ENCODE peak calls at places on chromosomes 12 and 14, in four cellular contexts. One of them, this sample, is unnamed.

GRCh38 chr12:38149395-38150073 is 167.0 kb upstream of the ALG10B start:
- DNase-seq in K562: no peak
- DNase-seq in GM12878: no peak
- DNase-seq in SK-N-SH: no peak
- DNase-seq in this sample: no peak

GRCh38 chr12:94717112-94717511 is 66.8 kb upstream of the TMCC3 start:
- DNase-seq in K562: no peak
- DNase-seq in GM12878: no peak
- DNase-seq in SK-N-SH: no peak
- DNase-seq in this sample: no peak

GRCh38 chr14:89327771-89328212 is 89.2 kb downstream of the FOXN3 start:
- DNase-seq in K562: no peak
- DNase-seq in GM12878: no peak
- DNase-seq in SK-N-SH: no peak
- DNase-seq in this sample: no peak

GRCh38 chr14:102314242-102315011 is 5.1 kb upstream of the ZNF839 start:
- DNase-seq in K562: peak; percentile 73
- DNase-seq in GM12878: no peak
- DNase-seq in SK-N-SH: peak; percentile 89
- DNase-seq in this sample: peak; percentile 88

GRCh38 chr14:61813101-61813596 is 50.9 kb downstream of the SNAPC1 start:
- DNase-seq in K562: no peak
- DNase-seq in GM12878: no peak
- DNase-seq in SK-N-SH: peak; percentile 73
- DNase-seq in this sample: no peak

GRCh38 chr12:4562034-4562657 is at the start of gene DYRK4:
- DNase-seq in K562: peak; percentile 77
- DNase-seq in GM12878: no peak
- DNase-seq in SK-N-SH: peak; percentile 80
- DNase-seq in this sample: peak; percentile 93

GRCh38 chr14:20469890-20470858 is 968 bp downstream of the PNP start:
- DNase-seq in K562: no peak
- DNase-seq in GM12878: no peak
- DNase-seq in SK-N-SH: peak; percentile 24
- DNase-seq in this sample: peak; percentile 64

GRCh38 chr12:104181313-104181712 is 34.3 kb upstream of the TXNRD1 start:
- DNase-seq in K562: no peak
- DNase-seq in GM12878: no peak
- DNase-seq in SK-N-SH: no peak
- DNase-seq in this sample: no peak

GRCh38 chr12:47123730-47124129 is 44.0 kb upstream of the AMIGO2 start:
- DNase-seq in K562: no peak
- DNase-seq in GM12878: no peak
- DNase-seq in SK-N-SH: no peak
- DNase-seq in this sample: no peak

GRCh38 chr12:110262442-110263388 is 18.3 kb upstream of the ATP2A2 start:
- DNase-seq in K562: no peak
- DNase-seq in GM12878: no peak
- DNase-seq in SK-N-SH: no peak
- DNase-seq in this sample: no peak

GRCh38 chr14:58659846-58660245 is 22.1 kb downstream of the DACT1 start:
- DNase-seq in K562: no peak
- DNase-seq in GM12878: no peak
- DNase-seq in SK-N-SH: no peak
- DNase-seq in this sample: no peak

GRCh38 chr14:100285021-100285912 is 21.0 kb downstream of the SLC25A29 start:
- DNase-seq in K562: peak; percentile 94
- DNase-seq in GM12878: no peak
- DNase-seq in SK-N-SH: peak; percentile 99
- DNase-seq in this sample: no peak

GRCh38 chr12:100295764-100296555 is 29.0 kb downstream of the SCYL2 start:
- DNase-seq in K562: no peak
- DNase-seq in GM12878: no peak
- DNase-seq in SK-N-SH: no peak
- DNase-seq in this sample: no peak

GRCh38 chr12:125140239-125140917 is 75.1 kb downstream of the AACS start:
- DNase-seq in K562: no peak
- DNase-seq in GM12878: no peak
- DNase-seq in SK-N-SH: no peak
- DNase-seq in this sample: no peak

GRCh38 chr14:28542040-28542439 is 224.5 kb upstream of the FOXG1 start:
- DNase-seq in K562: no peak
- DNase-seq in GM12878: no peak
- DNase-seq in SK-N-SH: no peak
- DNase-seq in this sample: no peak

GRCh38 chr12:52439420-52439819 is 5.2 kb upstream of the KRT75 start:
- DNase-seq in K562: no peak
- DNase-seq in GM12878: no peak
- DNase-seq in SK-N-SH: no peak
- DNase-seq in this sample: no peak

GRCh38 chr14:78902010-78902623 is 731.9 kb downstream of the NRXN3 start:
- DNase-seq in K562: peak; percentile 5
- DNase-seq in GM12878: no peak
- DNase-seq in SK-N-SH: peak; percentile 7
- DNase-seq in this sample: peak; percentile 63

GRCh38 chr12:124556896-124557501 is 10.4 kb downstream of the NCOR2 start:
- DNase-seq in K562: no peak
- DNase-seq in GM12878: no peak
- DNase-seq in SK-N-SH: peak; percentile 69
- DNase-seq in this sample: no peak

GRCh38 chr12:52260351-52261210 is 13.9 kb upstream of the KRT86 start:
- DNase-seq in K562: no peak
- DNase-seq in GM12878: no peak
- DNase-seq in SK-N-SH: no peak
- DNase-seq in this sample: no peak

GRCh38 chr14:30355431-30355913 is 203.5 kb upstream of the G2E3 start:
- DNase-seq in K562: no peak
- DNase-seq in GM12878: peak; percentile 71
- DNase-seq in SK-N-SH: no peak
- DNase-seq in this sample: no peak

GRCh38 chr12:80553316-80553715 is 109.3 kb downstream of the PTPRQ start:
- DNase-seq in K562: no peak
- DNase-seq in GM12878: no peak
- DNase-seq in SK-N-SH: no peak
- DNase-seq in this sample: no peak

GRCh38 chr12:124605150-124605549 is 37.7 kb upstream of the NCOR2 start:
- DNase-seq in K562: peak; percentile 77
- DNase-seq in GM12878: no peak
- DNase-seq in SK-N-SH: no peak
- DNase-seq in this sample: no peak

GRCh38 chr14:61121293-61121897 is 140.3 kb downstream of the SLC38A6 start:
- DNase-seq in K562: no peak
- DNase-seq in GM12878: no peak
- DNase-seq in SK-N-SH: no peak
- DNase-seq in this sample: no peak

GRCh38 chr12:124916370-124917134 is 2.1 kb upstream of the UBC start:
- DNase-seq in K562: no peak
- DNase-seq in GM12878: no peak
- DNase-seq in SK-N-SH: no peak
- DNase-seq in this sample: no peak

GRCh38 chr12:48979602-48980388 is 1.7 kb downstream of the WNT1 start:
- DNase-seq in K562: no peak
- DNase-seq in GM12878: no peak
- DNase-seq in SK-N-SH: no peak
- DNase-seq in this sample: no peak

GRCh38 chr12:24839268-24839791 is 109.6 kb downstream of the BCAT1 start:
- DNase-seq in K562: no peak
- DNase-seq in GM12878: peak; percentile 99
- DNase-seq in SK-N-SH: no peak
- DNase-seq in this sample: no peak

GRCh38 chr12:44313188-44313587 is 477.3 kb downstream of the TMEM117 start:
- DNase-seq in K562: no peak
- DNase-seq in GM12878: no peak
- DNase-seq in SK-N-SH: no peak
- DNase-seq in this sample: no peak

GRCh38 chr12:95763809-95764253 is 26.7 kb downstream of the NTN4 start:
- DNase-seq in K562: no peak
- DNase-seq in GM12878: no peak
- DNase-seq in SK-N-SH: no peak
- DNase-seq in this sample: no peak

GRCh38 chr12:85310456-85311076 is 30.5 kb downstream of the ALX1 start:
- DNase-seq in K562: no peak
- DNase-seq in GM12878: no peak
- DNase-seq in SK-N-SH: no peak
- DNase-seq in this sample: no peak

GRCh38 chr12:11698729-11699128 is 49.3 kb downstream of the ETV6 start:
- DNase-seq in K562: no peak
- DNase-seq in GM12878: no peak
- DNase-seq in SK-N-SH: no peak
- DNase-seq in this sample: no peak

GRCh38 chr12:81021834-81022233 is 56.0 kb upstream of the ACSS3 start:
- DNase-seq in K562: no peak
- DNase-seq in GM12878: no peak
- DNase-seq in SK-N-SH: no peak
- DNase-seq in this sample: no peak

GRCh38 chr14:77125275-77126073 is 16.1 kb downstream of the ZDHHC22 start:
- DNase-seq in K562: no peak
- DNase-seq in GM12878: no peak
- DNase-seq in SK-N-SH: peak; percentile 52
- DNase-seq in this sample: no peak

GRCh38 chr14:70123796-70124195 is 65.0 kb downstream of the SLC8A3 start:
- DNase-seq in K562: no peak
- DNase-seq in GM12878: no peak
- DNase-seq in SK-N-SH: no peak
- DNase-seq in this sample: no peak

GRCh38 chr14:70130498-70130897 is 58.3 kb downstream of the SLC8A3 start:
- DNase-seq in K562: no peak
- DNase-seq in GM12878: no peak
- DNase-seq in SK-N-SH: no peak
- DNase-seq in this sample: no peak

GRCh38 chr14:70121521-70121920 is 67.2 kb downstream of the SLC8A3 start:
- DNase-seq in K562: no peak
- DNase-seq in GM12878: no peak
- DNase-seq in SK-N-SH: no peak
- DNase-seq in this sample: peak; percentile 54

GRCh38 chr14:70127186-70127585 is 61.6 kb downstream of the SLC8A3 start:
- DNase-seq in K562: no peak
- DNase-seq in GM12878: no peak
- DNase-seq in SK-N-SH: no peak
- DNase-seq in this sample: no peak
- TF ChIP-seq NRF1 in K562: no peak
- TF ChIP-seq NRF1 in GM12878: no peak
- TF ChIP-seq NRF1 in SK-N-SH: no peak
- TF ChIP-seq NRF1 in this sample: no peak

DNA sequence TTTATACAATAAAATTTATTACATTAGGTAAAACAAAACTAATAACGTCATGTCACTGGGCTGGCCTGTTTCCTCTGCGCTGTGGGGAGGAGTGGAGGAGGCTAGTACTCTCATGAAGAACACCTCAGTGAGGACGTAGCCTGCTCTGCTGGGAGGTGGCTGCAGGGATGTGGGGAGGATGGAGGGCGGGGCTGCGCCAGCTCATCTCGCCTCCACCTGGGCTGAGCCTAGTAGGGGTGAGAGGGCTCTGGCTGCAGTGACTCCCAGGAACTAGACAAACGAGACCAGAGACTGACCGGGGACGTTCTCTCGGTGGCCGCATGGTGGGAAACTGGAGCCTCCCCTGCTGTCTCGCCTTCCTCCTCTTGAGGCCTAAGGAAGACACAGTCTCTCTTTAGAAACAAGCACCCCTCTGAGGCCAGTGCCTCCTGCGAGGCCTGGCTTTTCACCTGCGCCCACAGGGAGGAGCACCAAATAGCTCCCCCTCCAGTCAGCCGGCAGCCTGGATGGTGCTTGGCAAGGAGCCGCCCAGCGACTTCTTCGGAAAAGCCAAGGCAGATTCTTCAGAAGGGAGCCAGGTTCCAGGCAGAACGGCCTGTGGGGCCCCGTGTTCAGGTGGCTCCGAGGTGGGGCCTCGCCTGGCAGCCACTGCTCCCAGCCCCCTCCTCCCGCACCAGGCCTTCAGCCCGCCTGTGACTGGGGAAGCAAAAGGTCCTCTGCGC is 62.4 kb downstream of the PLEKHG3 start:
- DNase-seq in K562: no peak
- DNase-seq in GM12878: no peak
- DNase-seq in SK-N-SH: no peak
- DNase-seq in this sample: no peak
- TF ChIP-seq NRF1 in K562: no peak
- TF ChIP-seq NRF1 in GM12878: no peak
- TF ChIP-seq NRF1 in SK-N-SH: no peak
- TF ChIP-seq NRF1 in this sample: no peak

GRCh38 chr12:117143008-117143532 is 43.9 kb upstream of the TESC start:
- DNase-seq in K562: no peak
- DNase-seq in GM12878: no peak
- DNase-seq in SK-N-SH: peak; percentile 37
- DNase-seq in this sample: no peak
- TF ChIP-seq NRF1 in K562: no peak
- TF ChIP-seq NRF1 in GM12878: no peak
- TF ChIP-seq NRF1 in SK-N-SH: no peak
- TF ChIP-seq NRF1 in this sample: no peak

GRCh38 chr12:96985515-96986362 is 78.7 kb downstream of the NEDD1 start:
- DNase-seq in K562: peak; percentile 66
- DNase-seq in GM12878: no peak
- DNase-seq in SK-N-SH: no peak
- DNase-seq in this sample: peak; percentile 82

GRCh38 chr12:96982671-96983070 is 75.6 kb downstream of the NEDD1 start:
- DNase-seq in K562: no peak
- DNase-seq in GM12878: no peak
- DNase-seq in SK-N-SH: no peak
- DNase-seq in this sample: no peak

GRCh38 chr12:96988919-96989318 is 81.9 kb downstream of the NEDD1 start:
- DNase-seq in K562: peak; percentile 13
- DNase-seq in GM12878: no peak
- DNase-seq in SK-N-SH: no peak
- DNase-seq in this sample: no peak

GRCh38 chr12:96989916-96990315 is 82.9 kb downstream of the NEDD1 start:
- DNase-seq in K562: peak; percentile 30
- DNase-seq in GM12878: no peak
- DNase-seq in SK-N-SH: no peak
- DNase-seq in this sample: peak; percentile 63

DNA sequence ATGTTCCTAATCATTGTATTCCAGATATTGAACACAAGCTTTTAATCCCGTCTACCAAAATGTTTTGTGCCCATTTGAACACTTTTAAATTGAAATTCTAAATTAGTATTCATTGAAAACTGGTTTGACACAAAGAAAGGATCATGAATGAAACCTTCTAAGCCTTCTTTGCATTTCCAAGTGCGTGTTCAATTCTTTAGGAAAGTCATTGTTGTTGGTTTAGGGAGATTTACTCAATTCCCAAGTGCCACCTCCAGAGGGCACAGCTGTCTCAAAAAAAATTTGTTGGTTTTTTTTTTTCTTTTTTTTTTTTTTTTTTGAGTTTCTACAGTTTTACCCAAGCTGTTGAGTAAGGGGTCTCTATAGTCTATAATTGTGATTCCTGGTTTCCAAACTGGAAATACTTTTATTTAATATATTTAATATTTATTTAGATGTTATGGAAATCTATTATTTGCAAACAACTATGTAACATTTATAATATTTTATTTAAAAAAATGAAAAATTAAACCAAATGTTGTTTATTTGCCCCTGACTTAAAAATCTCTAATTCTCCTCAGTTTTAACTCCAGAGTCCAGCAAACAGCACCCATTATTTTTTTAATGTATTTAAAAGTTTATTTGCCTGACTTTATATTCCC is 79.9 kb downstream of the NEDD1 start:
- DNase-seq in K562: peak; percentile 16
- DNase-seq in GM12878: no peak
- DNase-seq in SK-N-SH: peak; percentile 64
- DNase-seq in this sample: no peak
- TF ChIP-seq NRF1 in K562: no peak
- TF ChIP-seq NRF1 in GM12878: no peak
- TF ChIP-seq NRF1 in SK-N-SH: no peak
- TF ChIP-seq NRF1 in this sample: no peak

GRCh38 chr12:51056242-51056641 is 8.1 kb downstream of the LETMD1 start:
- DNase-seq in K562: no peak
- DNase-seq in GM12878: no peak
- DNase-seq in SK-N-SH: no peak
- DNase-seq in this sample: no peak
- TF ChIP-seq NRF1 in K562: no peak
- TF ChIP-seq NRF1 in GM12878: no peak
- TF ChIP-seq NRF1 in SK-N-SH: no peak
- TF ChIP-seq NRF1 in this sample: no peak

This sample was measured in H1.